ENCODE peak calls at places on chromosomes 1 and 21, in seven cellular contexts. R, Y, Q, T, Z, U and S are unnamed samples. For H3K27me3, the result is how much of the 10 kb centered on the place peaks cover.

GRCh38 chr21:46001821-46002681 is 20.5 kb downstream of the COL6A1 start:
- DNase-seq in Z (no peak), Q (no peak), T (no peak), U (peak), Y (no peak), R (peak), S (no peak)

GRCh38 chr1:213905315-213905714 is 82.5 kb upstream of the PROX1 start:
- DNase-seq in Q (no peak), R (no peak), U (no peak), Y (no peak), T (no peak), Z (no peak), S (no peak)

GRCh38 chr1:208785629-208786028 is 541.4 kb upstream of the PLXNA2 start:
- DNase-seq in Z (no peak), Y (no peak), T (no peak), U (no peak), R (no peak), Q (no peak), S (no peak)

GRCh38 chr1:27233677-27234053 is 767 bp upstream of the WDTC1 start:
- DNase-seq in Z (no peak), Q (peak), Y (no peak), T (no peak), U (peak), R (peak), S (no peak)

GRCh38 chr1:37513795-37514349 is 694 bp downstream of the MEAF6 start:
- DNase-seq in T (peak), Q (peak), Z (no peak), Y (peak), U (peak), R (no peak), S (peak)

GRCh38 chr1:233025566-233025965 is 75.2 kb downstream of the NTPCR start:
- DNase-seq in R (no peak), Y (peak), T (no peak), U (no peak), Z (no peak), Q (no peak), S (no peak)

GRCh38 chr1:59596956-59597355 is 217.8 kb upstream of the HOOK1 start:
- DNase-seq in Q (no peak), T (no peak), U (no peak), Y (no peak), R (no peak), Z (no peak), S (no peak)

GRCh38 chr21:22020221-22020620 is 1022.0 kb downstream of the NCAM2 start:
- DNase-seq in Y (no peak), U (no peak), Q (no peak), Z (no peak), R (no peak), T (peak), S (no peak)

GRCh38 chr1:111214884-111215283 is 12.6 kb upstream of the CHI3L2 start:
- DNase-seq in T (no peak), Y (no peak), R (no peak), U (no peak), Q (peak), Z (no peak), S (peak)

GRCh38 chr1:151639466-151639865 is 27.6 kb downstream of the SNX27 start:
- DNase-seq in Z (peak), T (peak), U (no peak), Y (no peak), R (no peak), Q (no peak), S (no peak)

GRCh38 chr21:16644690-16645089 is 868.2 kb upstream of the CXADR start:
- DNase-seq in Y (no peak), T (peak), Z (no peak), R (no peak), Q (no peak), U (no peak), S (no peak)

GRCh38 chr1:154784924-154785531 is 85.1 kb downstream of the KCNN3 start:
- DNase-seq in R (peak), Y (no peak), T (peak), Q (peak), Z (no peak), U (no peak), S (no peak)

GRCh38 chr1:211324992-211325775 is 1.4 kb upstream of the TRAF5 start:
- DNase-seq in Z (no peak), Q (no peak), U (no peak), T (no peak), Y (no peak), R (no peak), S (no peak)

GRCh38 chr1:246160905-246161304 is 346.2 kb downstream of the SMYD3 start:
- DNase-seq in R (no peak), U (no peak), T (no peak), Y (no peak), Q (no peak), Z (no peak), S (no peak)

GRCh38 chr1:82485591-82486369 is 685.0 kb downstream of the ADGRL2 start:
- DNase-seq in Y (peak), Z (no peak), Q (no peak), T (peak), R (no peak), U (no peak), S (no peak)

GRCh38 chr1:47505267-47505666 is 67.4 kb downstream of the FOXD2 start:
- DNase-seq in R (no peak), U (no peak), Y (no peak), Q (no peak), T (no peak), Z (no peak), S (no peak)

GRCh38 chr1:175597206-175597605 is 146.2 kb downstream of the TNR start:
- DNase-seq in Z (no peak), U (no peak), Y (no peak), Q (no peak), T (no peak), R (no peak), S (no peak)

GRCh38 chr1:40532844-40533424 is 1.5 kb downstream of the ZNF684 start:
- DNase-seq in Q (no peak), T (peak), U (peak), Y (peak), R (no peak), Z (no peak), S (peak)

GRCh38 chr1:233597489-233597901 is 16.4 kb upstream of the KCNK1 start:
- DNase-seq in Y (peak), T (peak), Z (no peak), U (no peak), R (no peak), Q (no peak), S (no peak)

GRCh38 chr1:19622204-19622603 is 21.9 kb upstream of the NBL1 start:
- DNase-seq in R (no peak), Z (peak), T (no peak), U (no peak), Y (no peak), Q (no peak), S (no peak)

GRCh38 chr1:36613721-36614120 is 131.0 kb upstream of the CSF3R start:
- DNase-seq in U (no peak), T (no peak), Z (no peak), R (no peak), Q (no peak), Y (no peak), S (no peak)

GRCh38 chr1:108027389-108027788 is 62.4 kb upstream of the VAV3 start:
- DNase-seq in Y (no peak), Q (no peak), R (no peak), T (no peak), U (no peak), Z (no peak), S (no peak)

GRCh38 chr1:156596426-156596825 is 4.8 kb downstream of the NAXE start:
- DNase-seq in R (no peak), U (no peak), Q (no peak), Z (no peak), T (no peak), Y (no peak), S (no peak)

GRCh38 chr1:164456272-164456671 is 102.7 kb upstream of the PBX1 start:
- DNase-seq in Z (no peak), Q (no peak), R (no peak), U (no peak), T (no peak), Y (no peak), S (no peak)

GRCh38 chr21:29453511-29453910 is 154.8 kb downstream of the BACH1 start:
- DNase-seq in U (no peak), Y (no peak), T (no peak), Z (no peak), Q (no peak), R (no peak), S (peak)
- H3K4me3 ChIP-seq in U (no peak), Y (no peak), T (no peak), Z (no peak), Q (no peak), R (no peak), S (no peak)

GRCh38 chr1:161730050-161730564 is 8.8 kb downstream of the FCRLB start:
- DNase-seq in T (peak), R (no peak), Z (no peak), Y (peak), U (no peak), Q (no peak), S (peak)
- H3K27me3 ChIP-seq in T (under half), R (under half), Z (under half), Y (under half), U (under half), Q (under half), S (under half)

GRCh38 chr1:245105815-245106410 is 48.9 kb upstream of the KIF26B start:
- DNase-seq in U (no peak), R (no peak), Y (peak), Q (no peak), Z (no peak), T (no peak), S (no peak)

GRCh38 chr1:245108909-245109308 is 45.9 kb upstream of the KIF26B start:
- DNase-seq in Q (no peak), Y (peak), U (no peak), T (no peak), Z (no peak), R (no peak), S (no peak)

GRCh38 chr1:245110406-245110805 is 44.4 kb upstream of the KIF26B start:
- DNase-seq in U (no peak), R (no peak), Q (no peak), Y (no peak), T (no peak), Z (no peak), S (no peak)

GRCh38 chr1:245107776-245108114 is 47.0 kb upstream of the KIF26B start:
- DNase-seq in T (no peak), Z (no peak), R (no peak), Y (no peak), U (no peak), Q (no peak), S (no peak)

GRCh38 chr1:245108251-245108650 is 46.5 kb upstream of the KIF26B start:
- DNase-seq in U (no peak), T (no peak), Z (no peak), R (no peak), Q (no peak), Y (no peak), S (no peak)
- H3K4me3 ChIP-seq in U (no peak), T (no peak), Z (no peak), R (no peak), Q (no peak), Y (no peak), S (no peak)

GRCh38 chr1:29431138-29431537 is 194.8 kb downstream of the PTPRU start:
- DNase-seq in R (no peak), U (no peak), Z (no peak), T (no peak), Y (no peak), Q (no peak), S (no peak)

GRCh38 chr1:29425656-29426055 is 189.3 kb downstream of the PTPRU start:
- DNase-seq in Y (no peak), Q (no peak), U (no peak), R (no peak), Z (no peak), T (no peak), S (no peak)

GRCh38 chr1:29426701-29427279 is 190.5 kb downstream of the PTPRU start:
- DNase-seq in Z (no peak), T (no peak), U (peak), Q (no peak), R (no peak), Y (no peak), S (no peak)

GRCh38 chr1:29428997-29429396 is 192.7 kb downstream of the PTPRU start:
- DNase-seq in Y (no peak), Q (no peak), U (no peak), R (no peak), T (no peak), Z (no peak), S (no peak)

GRCh38 chr1:29428216-29428615 is 191.9 kb downstream of the PTPRU start:
- DNase-seq in U (no peak), Z (no peak), T (no peak), Y (no peak), Q (no peak), R (no peak), S (no peak)
- H3K27me3 ChIP-seq in U (under half), Z (under half), T (under half), Y (under half), Q (under half), R (under half), S (under half)